ENCODE peak calls at places on chromosomes 16 and 17, in six cellular contexts. F is mesenchymal stem cell, W is IMR-90, Y is neuronal stem cell, I is H9, E is H1. B is an unnamed sample.
A peak's percentile ranks its signal among the peaks of the same experiment; 100 is the strongest.

GRCh38 chr16:82633964-82634600 is 7.3 kb downstream of the CDH13 start:
- DNase-seq in F (peak; percentile 60), W (peak; percentile 46), Y (no peak), I (no peak), E (no peak), B (no peak)

GRCh38 chr16:75702247-75702646 is 986 bp upstream of the DUXB start:
- DNase-seq in F (no peak), W (no peak), Y (no peak), I (no peak), E (no peak), B (no peak)

GRCh38 chr16:19294156-19294649 is 8.7 kb downstream of the CLEC19A start:
- DNase-seq in F (no peak), W (no peak), Y (no peak), I (no peak), E (no peak), B (peak; percentile 42)

GRCh38 chr16:85928411-85928820 is 29.5 kb downstream of the IRF8 start:
- DNase-seq in F (peak; percentile 89), W (peak; percentile 10), Y (no peak), I (no peak), E (no peak), B (peak; percentile 66)

GRCh38 chr16:64287667-64288521 is 834.0 kb downstream of the CDH11 start:
- DNase-seq in F (no peak), W (no peak), Y (no peak), I (no peak), E (no peak), B (no peak)

GRCh38 chr16:12271006-12271405 is 294.5 kb downstream of the SNX29 start:
- DNase-seq in F (peak; percentile 38), W (peak; percentile 32), Y (peak; percentile 9), I (peak; percentile 69), E (peak; percentile 54), B (peak; percentile 54)

GRCh38 chr16:5850632-5851175 is 753.1 kb upstream of the EEF2KMT start:
- DNase-seq in F (no peak), W (no peak), Y (no peak), I (no peak), E (no peak), B (no peak)

GRCh38 chr17:82950525-82951102 is 110.8 kb upstream of the ZNF750 start:
- DNase-seq in F (no peak), W (no peak), Y (no peak), I (no peak), E (no peak), B (no peak)

GRCh38 chr16:66844342-66845079 is at the start of gene CA7:
- DNase-seq in F (no peak), W (no peak), Y (no peak), I (no peak), E (peak; percentile 79), B (no peak)

GRCh38 chr16:12090162-12090552 is 113.6 kb downstream of the SNX29 start:
- DNase-seq in F (no peak), W (no peak), Y (no peak), I (peak; percentile 47), E (no peak), B (no peak)

GRCh38 chr17:50397919-50398285 is 579 bp upstream of the LRRC59 start:
- DNase-seq in F (no peak), W (no peak), Y (no peak), I (peak; percentile 52), E (no peak), B (no peak)

GRCh38 chr17:40499551-40500189 is 1.8 kb downstream of the TNS4 start:
- DNase-seq in F (peak; percentile 79), W (peak; percentile 60), Y (no peak), I (peak; percentile 93), E (peak; percentile 89), B (peak; percentile 72)

GRCh38 chr17:27568811-27569210 is 62.2 kb upstream of the LGALS9 start:
- DNase-seq in F (no peak), W (no peak), Y (no peak), I (no peak), E (no peak), B (no peak)

GRCh38 chr17:17363638-17364337 is 60.6 kb downstream of the NT5M start:
- DNase-seq in F (no peak), W (no peak), Y (no peak), I (peak; percentile 40), E (no peak), B (no peak)

GRCh38 chr17:40432864-40433528 is 10.3 kb upstream of the IGFBP4 start:
- DNase-seq in F (peak; percentile 46), W (peak; percentile 77), Y (no peak), I (peak; percentile 30), E (no peak), B (no peak)

GRCh38 chr16:28196331-28196987 is 15.3 kb downstream of the XPO6 start:
- DNase-seq in F (no peak), W (no peak), Y (no peak), I (no peak), E (no peak), B (peak; percentile 85)

GRCh38 chr16:27514806-27515205 is 34.9 kb downstream of the GTF3C1 start:
- DNase-seq in F (peak; percentile 42), W (peak; percentile 68), Y (no peak), I (no peak), E (no peak), B (no peak)

GRCh38 chr16:19203374-19203966 is 35.4 kb downstream of the SYT17 start:
- DNase-seq in F (peak; percentile 15), W (no peak), Y (no peak), I (no peak), E (no peak), B (peak; percentile 59)

GRCh38 chr17:11853321-11854151 is 143.7 kb downstream of the ZNF18 start:
- DNase-seq in F (no peak), W (no peak), Y (no peak), I (peak; percentile 52), E (no peak), B (no peak)

GRCh38 chr17:8140413-8141029 is 11.7 kb downstream of the PER1 start:
- DNase-seq in F (no peak), W (no peak), Y (no peak), I (no peak), E (no peak), B (no peak)

GRCh38 chr17:19284005-19284959 is 47.1 kb downstream of the EPN2 start:
- DNase-seq in F (no peak), W (no peak), Y (no peak), I (no peak), E (no peak), B (no peak)

GRCh38 chr17:65185686-65186382 is 48.7 kb downstream of the RGS9 start:
- DNase-seq in F (no peak), W (no peak), Y (no peak), I (peak; percentile 64), E (peak; percentile 50), B (no peak)

GRCh38 chr16:83995756-83996155 is 27.7 kb downstream of the NECAB2 start:
- DNase-seq in F (no peak), W (peak; percentile 10), Y (peak; percentile 78), I (peak; percentile 74), E (peak; percentile 82), B (no peak)

GRCh38 chr17:80248894-80249710 is 11.6 kb upstream of the RNF213 start:
- DNase-seq in F (no peak), W (no peak), Y (no peak), I (no peak), E (no peak), B (no peak)

GRCh38 chr17:78629436-78629995 is 52.3 kb upstream of the DNAH17 start:
- DNase-seq in F (no peak), W (no peak), Y (no peak), I (no peak), E (no peak), B (no peak)

GRCh38 chr16:68332411-68333121 is 21.7 kb downstream of the PRMT7 start:
- DNase-seq in F (peak; percentile 80), W (peak; percentile 52), Y (no peak), I (no peak), E (no peak), B (peak; percentile 65)

GRCh38 chr16:84631882-84632281 is 14.0 kb upstream of the COTL1 start:
- DNase-seq in F (no peak), W (no peak), Y (no peak), I (no peak), E (no peak), B (no peak)

GRCh38 chr17:40722146-40722720 is 18.7 kb upstream of the KRT24 start:
- DNase-seq in F (no peak), W (no peak), Y (no peak), I (no peak), E (no peak), B (peak; percentile 76)

GRCh38 chr16:4682616-4683254 is 10.6 kb upstream of the NUDT16L1 start:
- DNase-seq in F (peak; percentile 33), W (peak; percentile 18), Y (no peak), I (peak; percentile 87), E (peak; percentile 90), B (peak; percentile 65)

DNA sequence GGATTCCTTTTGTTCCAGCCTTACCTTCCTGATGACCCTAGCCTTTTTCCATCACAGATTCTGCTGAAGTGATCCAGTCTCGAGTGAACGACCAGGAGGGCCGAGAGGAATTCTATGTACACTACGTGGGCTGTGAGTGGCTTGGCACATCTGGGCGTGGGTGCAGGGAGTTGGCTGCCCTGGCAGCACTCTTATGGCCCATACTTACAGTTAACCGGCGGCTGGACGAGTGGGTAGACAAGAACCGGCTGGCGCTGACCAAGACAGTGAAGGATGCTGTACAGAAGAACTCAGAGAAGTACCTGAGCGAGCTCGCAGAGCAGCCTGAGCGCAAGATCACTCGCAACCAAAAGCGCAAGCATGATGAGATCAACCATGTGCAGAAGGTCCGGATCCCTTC is 2.7 kb downstream of the KAT8 start:
- DNase-seq in F (no peak), W (no peak), Y (no peak), I (no peak), E (no peak), B (no peak)
- H3K14ac ChIP-seq in F (no peak overlapping the region), W (no peak overlapping the region), Y (no peak overlapping the region), I (no peak overlapping the region), E (no peak overlapping the region), B (no peak overlapping the region)

DNA sequence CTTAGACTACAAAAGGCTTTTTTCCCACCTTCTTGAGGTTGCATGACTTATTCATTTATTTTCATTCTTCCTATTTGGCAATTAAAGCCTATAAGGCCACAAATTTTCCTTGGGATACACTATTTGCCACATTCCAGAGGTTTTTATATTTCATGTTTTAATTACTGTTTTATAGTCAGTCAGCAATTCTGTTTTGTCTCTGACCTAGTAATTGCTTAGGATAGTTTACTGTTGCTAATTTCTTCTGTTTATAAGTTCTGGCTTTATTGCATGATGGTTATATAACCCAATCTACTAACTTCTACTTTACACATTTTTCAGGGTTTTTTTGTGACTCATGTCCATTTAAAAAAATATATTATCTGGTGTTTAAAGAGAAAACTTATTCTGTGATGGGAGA is 2.5 kb downstream of the ZNF23 start:
- DNase-seq in F (no peak), W (no peak), Y (no peak), I (no peak), E (no peak), B (no peak)
- H3K14ac ChIP-seq in F (no peak overlapping the region), W (no peak overlapping the region), Y (no peak overlapping the region), I (no peak overlapping the region), E (no peak overlapping the region), B (no peak overlapping the region)

GRCh38 chr16:23014592-23014991 is 134.7 kb downstream of the USP31 start:
- DNase-seq in F (no peak), W (peak; percentile 2), Y (no peak), I (no peak), E (no peak), B (no peak)
- H3K14ac ChIP-seq in F (no peak overlapping the region), W (no peak overlapping the region), Y (no peak overlapping the region), I (no peak overlapping the region), E (no peak overlapping the region), B (no peak overlapping the region)

DNA sequence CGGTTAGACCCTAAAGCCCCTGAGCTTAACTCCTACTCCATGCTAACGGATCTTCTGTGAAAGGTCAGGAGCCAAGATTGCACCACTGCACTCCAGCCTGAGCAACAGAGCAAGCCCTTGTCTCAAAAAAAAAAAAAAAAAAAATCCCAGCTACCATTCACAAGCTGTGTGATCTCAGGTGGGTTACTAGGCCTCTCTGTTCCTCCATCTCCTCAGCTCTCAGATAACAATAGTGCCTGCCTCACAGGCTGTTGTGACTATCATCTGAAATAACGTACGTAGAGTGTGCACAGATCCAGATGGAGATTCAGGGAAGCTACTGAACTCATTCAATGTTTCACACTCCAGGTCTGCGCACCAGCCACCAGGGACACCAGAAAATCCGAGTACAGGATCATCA is 57.8 kb downstream of the C16orf95 start:
- DNase-seq in F (no peak), W (no peak), Y (no peak), I (no peak), E (no peak), B (no peak)
- H3K14ac ChIP-seq in F (no peak overlapping the region), W (no peak overlapping the region), Y (no peak overlapping the region), I (no peak overlapping the region), E (no peak overlapping the region), B (no peak overlapping the region)

B was measured in trophoblast cell.